ENCODE peak calls at places on chromosomes 6 and 20, in seven cellular contexts. One of them, this sample, is unnamed. For H3K4me1, the result is how much of the 10 kb centered on the place peaks cover.

GRCh38 chr6:132320007-132320406 is 81.3 kb downstream of the MOXD1 start:
- DNase-seq in thyroid gland: no peak
- DNase-seq in sigmoid colon: no peak
- DNase-seq in right atrium auricular region: no peak
- DNase-seq in CD8-positive, alpha-beta memory T cell: no peak
- DNase-seq in IMR-90: peak
- DNase-seq in hepatocyte: no peak
- DNase-seq in this sample: no peak

GRCh38 chr20:40481337-40481736 is 207.7 kb downstream of the MAFB start:
- DNase-seq in thyroid gland: no peak
- DNase-seq in sigmoid colon: no peak
- DNase-seq in right atrium auricular region: no peak
- DNase-seq in CD8-positive, alpha-beta memory T cell: no peak
- DNase-seq in IMR-90: no peak
- DNase-seq in hepatocyte: no peak
- DNase-seq in this sample: no peak

GRCh38 chr6:87199787-87200186 is 44.4 kb downstream of the ZNF292 start:
- DNase-seq in thyroid gland: no peak
- DNase-seq in sigmoid colon: no peak
- DNase-seq in right atrium auricular region: no peak
- DNase-seq in CD8-positive, alpha-beta memory T cell: no peak
- DNase-seq in IMR-90: no peak
- DNase-seq in hepatocyte: no peak
- DNase-seq in this sample: no peak

GRCh38 chr6:90216081-90216977 is 80.3 kb downstream of the BACH2 start:
- DNase-seq in thyroid gland: peak
- DNase-seq in sigmoid colon: no peak
- DNase-seq in right atrium auricular region: no peak
- DNase-seq in CD8-positive, alpha-beta memory T cell: peak
- DNase-seq in IMR-90: peak
- DNase-seq in hepatocyte: peak
- DNase-seq in this sample: peak

GRCh38 chr6:157790548-157791160 is 32.4 kb upstream of the SNX9 start:
- DNase-seq in thyroid gland: no peak
- DNase-seq in sigmoid colon: no peak
- DNase-seq in right atrium auricular region: no peak
- DNase-seq in CD8-positive, alpha-beta memory T cell: no peak
- DNase-seq in IMR-90: no peak
- DNase-seq in hepatocyte: no peak
- DNase-seq in this sample: no peak

GRCh38 chr20:45445805-45446562 is 23.6 kb upstream of the WFDC2 start:
- DNase-seq in thyroid gland: no peak
- DNase-seq in sigmoid colon: no peak
- DNase-seq in right atrium auricular region: no peak
- DNase-seq in CD8-positive, alpha-beta memory T cell: no peak
- DNase-seq in IMR-90: no peak
- DNase-seq in hepatocyte: no peak
- DNase-seq in this sample: no peak

GRCh38 chr20:32505723-32506473 is 79.2 kb downstream of the NOL4L start:
- DNase-seq in thyroid gland: no peak
- DNase-seq in sigmoid colon: no peak
- DNase-seq in right atrium auricular region: no peak
- DNase-seq in CD8-positive, alpha-beta memory T cell: no peak
- DNase-seq in IMR-90: no peak
- DNase-seq in hepatocyte: no peak
- DNase-seq in this sample: peak

GRCh38 chr6:107660839-107661238 is 163.3 kb downstream of the SCML4 start:
- DNase-seq in thyroid gland: no peak
- DNase-seq in sigmoid colon: no peak
- DNase-seq in right atrium auricular region: no peak
- DNase-seq in CD8-positive, alpha-beta memory T cell: no peak
- DNase-seq in IMR-90: no peak
- DNase-seq in hepatocyte: no peak
- DNase-seq in this sample: no peak

GRCh38 chr6:119158057-119158848 is 79.8 kb upstream of the FAM184A start:
- DNase-seq in thyroid gland: peak
- DNase-seq in sigmoid colon: peak
- DNase-seq in right atrium auricular region: peak
- DNase-seq in CD8-positive, alpha-beta memory T cell: no peak
- DNase-seq in IMR-90: peak
- DNase-seq in hepatocyte: no peak
- DNase-seq in this sample: no peak

GRCh38 chr6:72894091-72894490 is 272.2 kb downstream of the KCNQ5 start:
- DNase-seq in thyroid gland: no peak
- DNase-seq in sigmoid colon: no peak
- DNase-seq in right atrium auricular region: no peak
- DNase-seq in CD8-positive, alpha-beta memory T cell: no peak
- DNase-seq in IMR-90: no peak
- DNase-seq in hepatocyte: no peak
- DNase-seq in this sample: no peak

GRCh38 chr20:20821496-20822260 is 109.2 kb upstream of the RALGAPA2 start:
- DNase-seq in thyroid gland: no peak
- DNase-seq in sigmoid colon: no peak
- DNase-seq in right atrium auricular region: no peak
- DNase-seq in CD8-positive, alpha-beta memory T cell: no peak
- DNase-seq in IMR-90: no peak
- DNase-seq in hepatocyte: no peak
- DNase-seq in this sample: no peak

GRCh38 chr6:33343953-33344611 is 26.5 kb upstream of the ZBTB22 start:
- DNase-seq in thyroid gland: no peak
- DNase-seq in sigmoid colon: no peak
- DNase-seq in right atrium auricular region: no peak
- DNase-seq in CD8-positive, alpha-beta memory T cell: peak
- DNase-seq in IMR-90: no peak
- DNase-seq in hepatocyte: no peak
- DNase-seq in this sample: no peak

GRCh38 chr20:53524589-53525311 is 68.9 kb downstream of the ZNF217 start:
- DNase-seq in thyroid gland: no peak
- DNase-seq in sigmoid colon: no peak
- DNase-seq in right atrium auricular region: no peak
- DNase-seq in CD8-positive, alpha-beta memory T cell: no peak
- DNase-seq in IMR-90: no peak
- DNase-seq in hepatocyte: no peak
- DNase-seq in this sample: no peak

GRCh38 chr6:33877982-33878381 is 74.2 kb upstream of the MLN start:
- DNase-seq in thyroid gland: peak
- DNase-seq in sigmoid colon: no peak
- DNase-seq in right atrium auricular region: no peak
- DNase-seq in CD8-positive, alpha-beta memory T cell: no peak
- DNase-seq in IMR-90: no peak
- DNase-seq in hepatocyte: no peak
- DNase-seq in this sample: no peak

GRCh38 chr6:9938801-9939200 is 476.1 kb downstream of the TFAP2A start:
- DNase-seq in thyroid gland: no peak
- DNase-seq in sigmoid colon: no peak
- DNase-seq in right atrium auricular region: no peak
- DNase-seq in CD8-positive, alpha-beta memory T cell: no peak
- DNase-seq in IMR-90: no peak
- DNase-seq in hepatocyte: no peak
- DNase-seq in this sample: no peak

GRCh38 chr6:10837692-10837996 is 695 bp downstream of the MAK start:
- DNase-seq in thyroid gland: peak
- DNase-seq in sigmoid colon: no peak
- DNase-seq in right atrium auricular region: no peak
- DNase-seq in CD8-positive, alpha-beta memory T cell: peak
- DNase-seq in IMR-90: no peak
- DNase-seq in hepatocyte: peak
- DNase-seq in this sample: no peak

GRCh38 chr6:138346302-138347195 is 31.2 kb upstream of the SMIM28 start:
- DNase-seq in thyroid gland: no peak
- DNase-seq in sigmoid colon: no peak
- DNase-seq in right atrium auricular region: no peak
- DNase-seq in CD8-positive, alpha-beta memory T cell: no peak
- DNase-seq in IMR-90: peak
- DNase-seq in hepatocyte: no peak
- DNase-seq in this sample: no peak

GRCh38 chr20:35886537-35886936 is 67.8 kb downstream of the SCAND1 start:
- DNase-seq in thyroid gland: no peak
- DNase-seq in sigmoid colon: no peak
- DNase-seq in right atrium auricular region: no peak
- DNase-seq in CD8-positive, alpha-beta memory T cell: no peak
- DNase-seq in IMR-90: no peak
- DNase-seq in hepatocyte: no peak
- DNase-seq in this sample: no peak

GRCh38 chr6:24273471-24273870 is 84.4 kb downstream of the DCDC2 start:
- DNase-seq in thyroid gland: peak
- DNase-seq in sigmoid colon: no peak
- DNase-seq in right atrium auricular region: no peak
- DNase-seq in CD8-positive, alpha-beta memory T cell: no peak
- DNase-seq in IMR-90: peak
- DNase-seq in hepatocyte: no peak
- DNase-seq in this sample: no peak

GRCh38 chr6:48664850-48665249 is 553.9 kb upstream of the PTCHD4 start:
- DNase-seq in thyroid gland: no peak
- DNase-seq in sigmoid colon: no peak
- DNase-seq in right atrium auricular region: no peak
- DNase-seq in CD8-positive, alpha-beta memory T cell: no peak
- DNase-seq in IMR-90: peak
- DNase-seq in hepatocyte: no peak
- DNase-seq in this sample: no peak

GRCh38 chr6:3523288-3523670 is 66.4 kb upstream of the SLC22A23 start:
- DNase-seq in thyroid gland: no peak
- DNase-seq in sigmoid colon: no peak
- DNase-seq in right atrium auricular region: no peak
- DNase-seq in CD8-positive, alpha-beta memory T cell: no peak
- DNase-seq in IMR-90: peak
- DNase-seq in hepatocyte: no peak
- DNase-seq in this sample: no peak

GRCh38 chr20:45867811-45868176 is 10.4 kb downstream of the ZSWIM3 start:
- DNase-seq in thyroid gland: no peak
- DNase-seq in sigmoid colon: no peak
- DNase-seq in right atrium auricular region: no peak
- DNase-seq in CD8-positive, alpha-beta memory T cell: no peak
- DNase-seq in IMR-90: peak
- DNase-seq in hepatocyte: no peak
- DNase-seq in this sample: no peak

GRCh38 chr6:143236151-143236788 is 175.6 kb downstream of the AIG1 start:
- DNase-seq in thyroid gland: no peak
- DNase-seq in sigmoid colon: no peak
- DNase-seq in right atrium auricular region: no peak
- DNase-seq in CD8-positive, alpha-beta memory T cell: no peak
- DNase-seq in IMR-90: peak
- DNase-seq in hepatocyte: no peak
- DNase-seq in this sample: no peak

GRCh38 chr20:57420571-57421257 is 29.5 kb downstream of the RBM38 start:
- DNase-seq in thyroid gland: no peak
- DNase-seq in sigmoid colon: no peak
- DNase-seq in right atrium auricular region: no peak
- DNase-seq in CD8-positive, alpha-beta memory T cell: no peak
- DNase-seq in IMR-90: no peak
- DNase-seq in hepatocyte: no peak
- DNase-seq in this sample: peak

GRCh38 chr20:50085481-50086365 is 27.2 kb downstream of the UBE2V1 start:
- DNase-seq in thyroid gland: peak
- DNase-seq in sigmoid colon: no peak
- DNase-seq in right atrium auricular region: no peak
- DNase-seq in CD8-positive, alpha-beta memory T cell: peak
- DNase-seq in IMR-90: peak
- DNase-seq in hepatocyte: peak
- DNase-seq in this sample: no peak

DNA sequence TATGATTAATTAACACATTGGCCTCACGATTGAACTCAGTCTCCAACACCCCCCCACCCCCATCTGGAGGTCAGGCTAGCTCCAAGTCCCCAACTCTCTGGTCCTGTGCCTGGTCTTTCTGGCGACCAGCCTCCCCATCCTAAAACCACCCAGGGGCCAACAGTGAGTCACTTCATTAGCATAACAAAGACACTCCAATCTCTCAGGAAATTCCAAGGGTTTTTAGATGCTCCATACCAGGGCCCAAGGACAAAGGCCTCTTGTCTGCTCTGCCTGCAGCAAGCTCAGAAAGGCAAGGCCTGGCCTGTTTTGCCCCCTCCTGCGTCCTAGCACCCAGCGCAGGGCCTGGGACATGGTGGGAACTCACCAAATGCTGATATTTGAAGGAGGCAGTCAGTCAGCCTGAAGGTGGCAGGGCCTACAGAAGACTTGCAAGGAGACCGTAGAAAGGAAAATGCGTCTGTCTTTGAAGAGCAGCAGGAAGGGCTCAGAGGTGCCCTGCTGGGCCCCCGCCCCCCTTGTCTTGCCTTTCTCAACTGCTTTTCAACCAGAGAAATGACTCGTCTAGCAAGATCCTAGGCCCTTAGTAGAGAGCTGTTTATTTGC is 184.7 kb downstream of the CDH4 start:
- DNase-seq in thyroid gland: no peak
- DNase-seq in sigmoid colon: no peak
- DNase-seq in right atrium auricular region: no peak
- DNase-seq in CD8-positive, alpha-beta memory T cell: no peak
- DNase-seq in IMR-90: peak
- DNase-seq in hepatocyte: no peak
- DNase-seq in this sample: no peak
- H3K4me1 ChIP-seq in thyroid gland: under half
- H3K4me1 ChIP-seq in sigmoid colon: under half
- H3K4me1 ChIP-seq in right atrium auricular region: under half
- H3K4me1 ChIP-seq in CD8-positive, alpha-beta memory T cell: under half
- H3K4me1 ChIP-seq in IMR-90: under half
- H3K4me1 ChIP-seq in hepatocyte: under half
- H3K4me1 ChIP-seq in this sample: under half

GRCh38 chr6:98137391-98137790 is 697.0 kb upstream of the POU3F2 start:
- DNase-seq in thyroid gland: no peak
- DNase-seq in sigmoid colon: no peak
- DNase-seq in right atrium auricular region: no peak
- DNase-seq in CD8-positive, alpha-beta memory T cell: no peak
- DNase-seq in IMR-90: no peak
- DNase-seq in hepatocyte: no peak
- DNase-seq in this sample: no peak
- H3K4me1 ChIP-seq in thyroid gland: under half
- H3K4me1 ChIP-seq in sigmoid colon: under half
- H3K4me1 ChIP-seq in right atrium auricular region: under half
- H3K4me1 ChIP-seq in CD8-positive, alpha-beta memory T cell: under half
- H3K4me1 ChIP-seq in IMR-90: under half
- H3K4me1 ChIP-seq in hepatocyte: under half
- H3K4me1 ChIP-seq in this sample: under half

GRCh38 chr20:7346562-7346961 is 579.1 kb downstream of the BMP2 start:
- DNase-seq in thyroid gland: no peak
- DNase-seq in sigmoid colon: no peak
- DNase-seq in right atrium auricular region: no peak
- DNase-seq in CD8-positive, alpha-beta memory T cell: no peak
- DNase-seq in IMR-90: no peak
- DNase-seq in hepatocyte: no peak
- DNase-seq in this sample: no peak

GRCh38 chr20:7347409-7347808 is 579.9 kb downstream of the BMP2 start:
- DNase-seq in thyroid gland: no peak
- DNase-seq in sigmoid colon: no peak
- DNase-seq in right atrium auricular region: no peak
- DNase-seq in CD8-positive, alpha-beta memory T cell: no peak
- DNase-seq in IMR-90: no peak
- DNase-seq in hepatocyte: no peak
- DNase-seq in this sample: no peak

GRCh38 chr20:7348253-7348652 is 580.8 kb downstream of the BMP2 start:
- DNase-seq in thyroid gland: no peak
- DNase-seq in sigmoid colon: no peak
- DNase-seq in right atrium auricular region: no peak
- DNase-seq in CD8-positive, alpha-beta memory T cell: no peak
- DNase-seq in IMR-90: no peak
- DNase-seq in hepatocyte: no peak
- DNase-seq in this sample: no peak

GRCh38 chr20:7346026-7346425 is 578.5 kb downstream of the BMP2 start:
- DNase-seq in thyroid gland: no peak
- DNase-seq in sigmoid colon: no peak
- DNase-seq in right atrium auricular region: no peak
- DNase-seq in CD8-positive, alpha-beta memory T cell: no peak
- DNase-seq in IMR-90: no peak
- DNase-seq in hepatocyte: no peak
- DNase-seq in this sample: no peak
- H3K4me1 ChIP-seq in thyroid gland: under half
- H3K4me1 ChIP-seq in sigmoid colon: under half
- H3K4me1 ChIP-seq in right atrium auricular region: under half
- H3K4me1 ChIP-seq in CD8-positive, alpha-beta memory T cell: under half
- H3K4me1 ChIP-seq in IMR-90: under half
- H3K4me1 ChIP-seq in hepatocyte: under half
- H3K4me1 ChIP-seq in this sample: under half

GRCh38 chr6:7137335-7138106 is 29.8 kb downstream of the RREB1 start:
- DNase-seq in thyroid gland: no peak
- DNase-seq in sigmoid colon: peak
- DNase-seq in right atrium auricular region: no peak
- DNase-seq in CD8-positive, alpha-beta memory T cell: peak
- DNase-seq in IMR-90: peak
- DNase-seq in hepatocyte: no peak
- DNase-seq in this sample: peak
- H3K4me1 ChIP-seq in thyroid gland: under half
- H3K4me1 ChIP-seq in sigmoid colon: under half
- H3K4me1 ChIP-seq in right atrium auricular region: under half
- H3K4me1 ChIP-seq in CD8-positive, alpha-beta memory T cell: half or more
- H3K4me1 ChIP-seq in IMR-90: under half
- H3K4me1 ChIP-seq in hepatocyte: under half
- H3K4me1 ChIP-seq in this sample: under half

This sample was measured in left lung.